ENCODE peak calls at places on chromosome 18, in nine cellular contexts. N is NCI-H446 treated with DMSO at 0.1 percent for 48 hours, D is retina, S is GM13976, C is foreskin fibroblast, I is EL, U is ELR, A is sciatic nerve, Y is coronary artery. M is an unnamed sample.

GRCh38 chr18:54269924-54270844 is 867 bp downstream of the POLI start:
- DNase-seq in N (no peak), Y (peak; percentile 81), D (no peak), A (no peak), I (peak; percentile 35), U (peak; percentile 74), C (peak; percentile 28), S (no peak), M (peak; percentile 80)

GRCh38 chr18:50079571-50080295 is 115.2 kb downstream of the MYO5B start:
- DNase-seq in A (no peak), C (no peak), Y (no peak), I (no peak), N (peak; percentile 67), U (no peak), S (no peak), D (no peak), M (no peak)

GRCh38 chr18:40250218-40250617 is 1704.8 kb upstream of the PIK3C3 start:
- DNase-seq in A (no peak), Y (no peak), D (no peak), U (no peak), I (no peak), S (no peak), N (no peak), C (no peak), M (peak; percentile 30)

GRCh38 chr18:10490401-10491289 is 35.2 kb upstream of the NAPG start:
- DNase-seq in C (no peak), U (peak; percentile 14), Y (no peak), D (no peak), N (no peak), I (no peak), A (no peak), S (peak; percentile 64), M (no peak)

GRCh38 chr18:38980420-38980819 is 1414.8 kb upstream of the CELF4 start:
- DNase-seq in U (no peak), I (no peak), D (no peak), A (no peak), N (no peak), C (no peak), S (no peak), Y (no peak), M (no peak)

GRCh38 chr18:66328280-66328947 is 275.5 kb downstream of the CDH19 start:
- DNase-seq in Y (no peak), N (no peak), U (no peak), S (no peak), I (no peak), D (no peak), C (no peak), A (no peak), M (no peak)

GRCh38 chr18:48050176-48050575 is 119.7 kb upstream of the SMAD2 start:
- DNase-seq in I (no peak), D (no peak), C (no peak), A (no peak), N (no peak), Y (no peak), S (no peak), U (no peak), M (no peak)

GRCh38 chr18:45664824-45665763 is 49.8 kb downstream of the SLC14A2 start:
- DNase-seq in A (peak; percentile 72), D (peak; percentile 67), I (peak; percentile 69), U (peak; percentile 75), Y (no peak), N (no peak), S (peak; percentile 72), C (peak; percentile 47), M (peak; percentile 70)

GRCh38 chr18:48875942-48876511 is 74.7 kb downstream of the SMAD7 start:
- DNase-seq in A (no peak), S (no peak), N (no peak), D (peak; percentile 65), Y (no peak), I (no peak), U (no peak), C (no peak), M (peak; percentile 65)

GRCh38 chr18:71114550-71115210 is 825.8 kb downstream of the SOCS6 start:
- DNase-seq in U (no peak), A (no peak), I (no peak), Y (no peak), S (no peak), D (no peak), C (no peak), N (no peak), M (no peak)

GRCh38 chr18:34510926-34511325 is 199.2 kb upstream of the DTNA start:
- DNase-seq in S (no peak), Y (no peak), C (no peak), N (no peak), I (no peak), U (no peak), D (no peak), A (no peak), M (peak; percentile 2)

GRCh38 chr18:36265035-36265434 is 32.5 kb upstream of the FHOD3 start:
- DNase-seq in Y (no peak), C (no peak), A (no peak), I (no peak), S (no peak), U (no peak), N (peak; percentile 2), D (no peak), M (no peak)

GRCh38 chr18:32372381-32373061 is 98.2 kb downstream of the GAREM1 start:
- DNase-seq in N (no peak), C (no peak), A (no peak), Y (no peak), I (no peak), D (no peak), U (no peak), S (no peak), M (peak; percentile 85)

GRCh38 chr18:13465476-13465875 is 246.9 kb downstream of the LDLRAD4 start:
- DNase-seq in U (no peak), A (no peak), N (no peak), D (no peak), I (no peak), C (no peak), Y (no peak), S (no peak), M (no peak)

GRCh38 chr18:9823805-9824473 is 61.8 kb upstream of the TXNDC2 start:
- DNase-seq in D (no peak), S (no peak), U (peak; percentile 17), I (peak; percentile 45), A (no peak), C (no peak), Y (no peak), N (no peak), M (no peak)

M was measured in kidney tubule cell.